ENCODE peak calls at places on chromosomes 13 and 19, in six cellular contexts. O, X, G, E, P and K are unnamed samples.

GRCh38 chr13:28544026-28544425 is 49.1 kb upstream of the FLT1 start:
- DNase-seq in E (no peak), O (no peak), X (no peak), P (no peak), G (no peak), K (no peak)

GRCh38 chr19:33302974-33303790 is 848 bp upstream of the CEBPA start:
- DNase-seq in P (no peak), O (peak), E (no peak), G (peak), X (no peak), K (peak)

GRCh38 chr19:5014941-5015340 is 46.0 kb downstream of the KDM4B start:
- DNase-seq in G (no peak), X (no peak), P (no peak), O (no peak), E (no peak), K (no peak)

GRCh38 chr19:33490041-33490451 is 31.5 kb downstream of the PEPD start:
- DNase-seq in E (no peak), P (no peak), X (no peak), O (no peak), G (no peak), K (peak)

GRCh38 chr19:16160445-16160942 is 12.8 kb downstream of the CIB3 start:
- DNase-seq in G (no peak), P (no peak), X (no peak), E (no peak), O (no peak), K (no peak)

GRCh38 chr13:73702419-73703071 is 431.7 kb downstream of the KLF12 start:
- DNase-seq in X (no peak), G (no peak), O (no peak), E (peak), P (no peak), K (no peak)

GRCh38 chr13:42056146-42056545 is 7.7 kb downstream of the DGKH start:
- DNase-seq in G (no peak), O (no peak), X (no peak), P (no peak), E (no peak), K (no peak)

GRCh38 chr19:41530184-41530534 is 45.8 kb upstream of the CEACAM21 start:
- DNase-seq in E (no peak), X (no peak), P (no peak), G (no peak), O (no peak), K (no peak)

GRCh38 chr19:15197275-15198005 is 3.4 kb downstream of the NOTCH3 start:
- DNase-seq in G (no peak), P (no peak), X (no peak), O (no peak), E (no peak), K (peak)

GRCh38 chr19:58382997-58383603 is 2.3 kb upstream of the ZNF837 start:
- DNase-seq in G (no peak), P (no peak), E (no peak), O (no peak), X (no peak), K (no peak)

GRCh38 chr13:39954476-39954875 is 299.0 kb downstream of the COG6 start:
- DNase-seq in X (no peak), P (no peak), E (no peak), O (no peak), G (no peak), K (no peak)

GRCh38 chr13:39957868-39958676 is 302.6 kb downstream of the COG6 start:
- DNase-seq in G (no peak), O (no peak), X (no peak), P (no peak), E (no peak), K (no peak)

GRCh38 chr13:39952244-39953233 is 297.1 kb downstream of the COG6 start:
- DNase-seq in E (no peak), O (no peak), X (peak), P (no peak), G (no peak), K (no peak)

GRCh38 chr13:39956036-39956435 is 300.6 kb downstream of the COG6 start:
- DNase-seq in G (no peak), X (no peak), O (no peak), E (peak), P (no peak), K (no peak)

DNA sequence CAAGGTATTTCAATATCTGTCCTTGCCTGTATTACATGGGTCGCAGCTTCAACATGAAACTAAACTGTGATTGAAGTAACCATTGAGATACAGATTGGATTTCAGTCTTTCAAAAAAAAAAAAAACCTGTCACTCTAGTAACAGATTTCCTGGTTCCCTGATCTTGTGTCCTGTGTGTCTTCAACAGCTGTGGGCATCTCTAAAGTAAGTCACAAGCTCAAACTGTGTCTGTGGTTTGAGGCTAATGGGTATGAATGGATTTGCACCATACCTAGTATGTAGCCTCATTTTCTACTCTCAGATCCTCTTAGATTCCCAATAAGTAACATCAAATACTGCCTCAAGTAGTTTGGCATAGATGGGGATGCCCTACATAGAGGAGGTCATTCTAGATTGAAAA is 300.1 kb downstream of the COG6 start:
- DNase-seq in P (no peak), E (no peak), G (no peak), X (no peak), O (no peak), K (no peak)
- TF ChIP-seq CHD2 in P (no peak), E (no peak), G (no peak), X (no peak), O (no peak), K (no peak)

GRCh38 chr13:47594833-47595232 is 406.2 kb downstream of the SUCLA2 start:
- DNase-seq in X (no peak), O (peak), E (no peak), G (no peak), P (no peak), K (no peak)

GRCh38 chr13:47603365-47603764 is 397.7 kb downstream of the SUCLA2 start:
- DNase-seq in E (no peak), O (no peak), G (no peak), X (no peak), P (no peak), K (no peak)

GRCh38 chr13:47598340-47598911 is 402.6 kb downstream of the SUCLA2 start:
- DNase-seq in E (no peak), X (no peak), G (no peak), O (no peak), P (no peak), K (peak)
- TF ChIP-seq CHD2 in E (no peak), X (no peak), G (no peak), O (no peak), P (no peak), K (no peak)

DNA sequence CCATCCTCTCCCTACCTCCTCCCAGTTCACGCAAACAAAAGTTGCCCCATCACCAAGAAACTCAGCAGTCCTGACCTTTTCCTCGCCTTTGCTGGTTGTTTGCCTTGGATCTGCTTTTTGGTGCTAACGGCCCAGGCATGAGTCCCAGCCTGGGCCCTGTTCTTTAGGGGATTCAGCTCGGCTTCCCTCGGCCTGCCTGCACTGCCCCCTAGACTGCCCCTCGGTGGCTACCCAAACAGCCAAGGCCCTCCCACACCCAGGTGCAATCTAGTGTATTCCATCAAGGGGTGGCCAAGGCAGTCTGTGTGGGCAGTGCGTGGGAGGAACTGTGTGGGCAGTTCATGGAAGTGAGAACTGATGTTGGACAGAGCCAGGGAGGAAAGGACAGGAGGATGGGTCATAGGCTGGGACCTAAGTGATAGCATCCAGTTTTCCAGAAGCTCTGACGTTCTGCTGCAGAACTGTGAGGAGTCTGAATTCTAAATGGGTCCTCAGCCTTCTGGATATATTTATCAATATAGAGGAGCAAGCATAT is 255.6 kb downstream of the DLEU7 start:
- DNase-seq in G (no peak), P (no peak), E (no peak), O (no peak), X (no peak), K (no peak)
- TF ChIP-seq CHD2 in G (no peak), P (no peak), E (no peak), O (no peak), X (no peak), K (no peak)

DNA sequence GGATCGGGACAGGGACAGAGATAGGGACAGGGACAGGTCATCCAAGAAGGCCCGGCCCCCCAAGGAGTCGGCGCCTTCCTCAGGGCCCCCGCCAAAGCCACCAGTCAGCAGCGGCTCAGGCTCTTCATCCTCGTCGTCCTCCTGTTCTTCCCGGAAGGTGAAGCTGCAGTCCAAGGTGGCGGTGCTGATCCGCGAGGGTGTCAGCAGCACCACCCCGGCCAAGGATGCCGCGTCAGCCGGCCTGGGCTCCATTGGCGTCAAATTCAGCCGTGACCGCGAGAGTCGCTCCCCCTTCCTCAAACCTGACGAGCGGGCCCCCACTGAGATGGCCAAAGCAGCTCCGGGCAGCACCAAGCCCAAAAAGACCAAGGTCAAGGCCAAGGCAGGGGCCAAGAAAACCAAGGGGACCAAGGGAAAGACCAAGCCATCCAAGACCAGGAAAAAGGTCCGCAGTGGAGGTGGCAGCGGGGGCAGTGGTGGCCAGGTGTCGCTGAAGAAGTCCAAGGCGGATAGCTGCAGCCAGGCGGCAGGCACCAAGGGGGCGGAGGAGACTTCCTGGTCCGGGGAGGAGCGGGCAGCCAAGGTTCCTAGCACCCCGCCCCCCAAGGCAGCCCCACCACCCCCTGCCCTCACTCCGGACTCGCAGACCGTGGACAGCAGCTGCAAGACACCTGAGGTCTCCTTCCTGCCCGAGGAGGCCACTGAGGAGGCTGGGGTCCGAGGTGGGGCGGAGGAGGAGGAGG is 10.9 kb downstream of the SCAF1 start:
- DNase-seq in G (no peak), O (no peak), E (no peak), X (no peak), P (no peak), K (no peak)
- TF ChIP-seq CHD2 in G (no peak), O (no peak), E (no peak), X (no peak), P (no peak), K (no peak)

DNA sequence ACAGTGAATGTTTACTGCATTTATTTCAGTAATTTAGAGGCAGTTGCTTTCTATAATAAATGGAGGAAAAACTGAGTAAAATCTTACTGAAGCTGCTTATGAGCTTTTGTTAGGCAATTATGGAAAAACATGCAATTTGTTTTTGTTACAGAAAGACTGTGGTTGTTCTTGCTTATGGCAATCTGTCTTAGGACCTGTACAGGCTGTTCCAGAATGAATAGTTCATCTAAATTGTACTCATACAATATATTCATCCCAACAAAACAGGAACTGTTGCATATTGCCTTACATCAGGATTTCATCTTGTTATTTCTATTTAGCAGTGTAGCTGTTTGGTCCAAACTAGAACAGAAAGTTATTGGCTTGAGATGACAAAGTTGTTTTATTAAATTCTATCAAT is 199.2 kb downstream of the NALCN start:
- DNase-seq in X (no peak), G (no peak), P (no peak), E (no peak), O (no peak), K (no peak)
- TF ChIP-seq CHD2 in X (no peak), G (no peak), P (no peak), E (no peak), O (no peak), K (no peak)

DNA sequence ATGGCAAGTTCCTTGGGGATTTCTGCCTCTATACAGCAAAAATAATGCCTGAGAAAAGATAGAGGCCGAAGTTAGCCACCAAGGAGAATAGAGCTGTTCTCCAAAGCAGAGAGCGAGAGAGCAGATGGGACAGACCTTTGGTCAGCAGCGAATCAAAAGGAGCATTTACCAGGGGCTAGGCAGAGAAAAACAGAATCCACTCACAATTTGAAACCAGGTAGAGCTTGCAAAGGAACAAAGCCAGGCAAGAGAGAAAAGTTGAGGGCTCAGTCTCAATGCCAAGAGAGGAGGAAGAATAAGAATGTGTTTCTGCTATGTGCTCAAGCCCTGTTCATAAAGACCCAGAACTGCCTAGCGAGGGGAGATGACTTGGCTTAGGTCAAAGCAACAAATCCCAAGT is 112.8 kb downstream of the DCT start:
- DNase-seq in X (no peak), P (no peak), E (no peak), O (no peak), G (peak), K (no peak)
- TF ChIP-seq CHD2 in X (no peak), P (no peak), E (no peak), O (no peak), G (no peak), K (no peak)